ENCODE peak calls at places on chromosomes 11 and 22, in nine cellular contexts. S is AG09319, K is NCI-H345, J is NCI-H1436, P is endothelial cell, L is SK-N-DZ, F is fibroblast of the aortic adventitia, W is cardiac fibroblast, Z is NCI-H460. Y is an unnamed sample.

GRCh38 chr11:37509471-37509870 is 911.4 kb upstream of the RAG2 start:
- DNase-seq in S (no peak), K (no peak), J (no peak), P (no peak), L (no peak), F (no peak), W (no peak), Z (no peak), Y (no peak)

GRCh38 chr11:76700177-76701100 is 29.9 kb upstream of the LRRC32 start:
- DNase-seq in S (peak), K (no peak), J (no peak), P (no peak), L (no peak), F (peak), W (peak), Z (no peak), Y (peak)

GRCh38 chr11:66564538-66564937 is 3.9 kb downstream of the CTSF start:
- DNase-seq in S (no peak), K (no peak), J (no peak), P (no peak), L (no peak), F (no peak), W (no peak), Z (no peak), Y (no peak)

GRCh38 chr11:13216019-13217006 is 61.3 kb upstream of the BMAL1 start:
- DNase-seq in S (peak), K (no peak), J (no peak), P (no peak), L (no peak), F (peak), W (peak), Z (peak), Y (peak)

GRCh38 chr11:106242723-106243405 is 165.4 kb downstream of the AASDHPPT start:
- DNase-seq in S (no peak), K (no peak), J (no peak), P (no peak), L (no peak), F (peak), W (no peak), Z (no peak), Y (no peak)

GRCh38 chr11:104934594-104934993 is 33.8 kb downstream of the CASP4 start:
- DNase-seq in S (no peak), K (no peak), J (no peak), P (no peak), L (no peak), F (no peak), W (no peak), Z (no peak), Y (no peak)

GRCh38 chr11:57648791-57649735 is 649 bp downstream of the YPEL4 start:
- DNase-seq in S (no peak), K (no peak), J (no peak), P (no peak), L (peak), F (no peak), W (peak), Z (no peak), Y (no peak)

GRCh38 chr11:41446107-41446506 is 13.3 kb downstream of the LRRC4C start:
- DNase-seq in S (no peak), K (no peak), J (no peak), P (no peak), L (no peak), F (no peak), W (no peak), Z (no peak), Y (no peak)

GRCh38 chr11:78564037-78564888 is 10.4 kb downstream of the NARS2 start:
- DNase-seq in S (peak), K (peak), J (peak), P (peak), L (peak), F (peak), W (peak), Z (peak), Y (peak)

GRCh38 chr22:41917906-41918791 is 3.3 kb upstream of the SHISA8 start:
- DNase-seq in S (no peak), K (peak), J (peak), P (peak), L (no peak), F (peak), W (peak), Z (peak), Y (peak)

GRCh38 chr11:76806608-76807205 is 23.6 kb downstream of the TSKU start:
- DNase-seq in S (no peak), K (no peak), J (no peak), P (no peak), L (no peak), F (no peak), W (no peak), Z (no peak), Y (no peak)

GRCh38 chr11:117232911-117233409 is 489 bp downstream of the RNF214 start:
- DNase-seq in S (no peak), K (no peak), J (no peak), P (peak), L (no peak), F (no peak), W (no peak), Z (no peak), Y (no peak)

GRCh38 chr11:68839953-68840641 is 1.6 kb downstream of the CPT1A start:
- DNase-seq in S (no peak), K (peak), J (no peak), P (no peak), L (peak), F (peak), W (peak), Z (no peak), Y (peak)

GRCh38 chr11:87901366-87901765 is 273.9 kb downstream of the RAB38 start:
- DNase-seq in S (no peak), K (no peak), J (no peak), P (no peak), L (peak), F (no peak), W (no peak), Z (no peak), Y (no peak)

GRCh38 chr11:118497831-118498230 is 29.4 kb upstream of the TTC36 start:
- DNase-seq in S (peak), K (no peak), J (no peak), P (no peak), L (no peak), F (peak), W (peak), Z (no peak), Y (peak)

GRCh38 chr11:91872216-91872615 is 352.4 kb upstream of the FAT3 start:
- DNase-seq in S (no peak), K (no peak), J (no peak), P (no peak), L (no peak), F (no peak), W (no peak), Z (no peak), Y (peak)

GRCh38 chr11:61273151-61274078 is 21.7 kb downstream of the VWCE start:
- DNase-seq in S (no peak), K (peak), J (no peak), P (no peak), L (no peak), F (peak), W (no peak), Z (no peak), Y (no peak)

GRCh38 chr22:41805639-41806038 is 5.2 kb downstream of the CCDC134 start:
- DNase-seq in S (no peak), K (no peak), J (no peak), P (no peak), L (no peak), F (no peak), W (no peak), Z (no peak), Y (no peak)

GRCh38 chr11:79243412-79244174 is 197.2 kb downstream of the TENM4 start:
- DNase-seq in S (no peak), K (no peak), J (no peak), P (no peak), L (no peak), F (no peak), W (no peak), Z (no peak), Y (no peak)

GRCh38 chr11:115659061-115659963 is 155.1 kb upstream of the CADM1 start:
- DNase-seq in S (no peak), K (no peak), J (peak), P (peak), L (no peak), F (no peak), W (no peak), Z (no peak), Y (no peak)

GRCh38 chr11:68191661-68192579 is 21.2 kb downstream of the KMT5B start:
- DNase-seq in S (no peak), K (no peak), J (no peak), P (no peak), L (no peak), F (no peak), W (no peak), Z (no peak), Y (no peak)

GRCh38 chr11:1889941-1890855 is 1.5 kb downstream of the PRR33 start:
- DNase-seq in S (no peak), K (no peak), J (no peak), P (no peak), L (no peak), F (no peak), W (no peak), Z (no peak), Y (no peak)

GRCh38 chr22:46827072-46827780 is 64.8 kb downstream of the TBC1D22A start:
- DNase-seq in S (no peak), K (no peak), J (no peak), P (peak), L (no peak), F (no peak), W (no peak), Z (no peak), Y (no peak)

GRCh38 chr11:111429066-111429506 is 50.0 kb upstream of the POU2AF1 start:
- DNase-seq in S (peak), K (peak), J (no peak), P (peak), L (no peak), F (peak), W (peak), Z (peak), Y (peak)

GRCh38 chr11:2885676-2886081 is at the start of gene CDKN1C:
- DNase-seq in S (peak), K (peak), J (peak), P (peak), L (peak), F (peak), W (peak), Z (peak), Y (peak)

Y was measured in AG10803.